ENCODE peak calls at places on chromosomes 11 and 22, in ten cellular contexts. One of them, this sample, is unnamed.

GRCh38 chr11:12692238-12693074 is 18.2 kb downstream of the TEAD1 start:
- DNase-seq in Peyer's patch: peak
- DNase-seq in A549: peak
- DNase-seq in activated CD8-positive, alpha-beta T cell treated with anti-CD3 and anti-CD28 coated beads for 36 hours: no peak
- DNase-seq in heart left ventricle: peak
- DNase-seq in mammary epithelial cell: peak
- DNase-seq in ovary: peak
- DNase-seq in HFFc6: peak
- DNase-seq in fibroblast of mammary gland: peak
- DNase-seq in IMR-90: peak
- DNase-seq in this sample: no peak

GRCh38 chr11:58222730-58223129 is 6.0 kb downstream of the OR10Q1 start:
- DNase-seq in HFFc6: peak
- DNase-seq in mammary epithelial cell: peak
- DNase-seq in IMR-90: peak
- DNase-seq in Peyer's patch: no peak
- DNase-seq in heart left ventricle: no peak
- DNase-seq in fibroblast of mammary gland: peak
- DNase-seq in ovary: no peak
- DNase-seq in activated CD8-positive, alpha-beta T cell treated with anti-CD3 and anti-CD28 coated beads for 36 hours: no peak
- DNase-seq in A549: no peak
- DNase-seq in this sample: no peak

GRCh38 chr22:49270595-49271368 is 556.9 kb downstream of the BRD1 start:
- DNase-seq in heart left ventricle: no peak
- DNase-seq in A549: no peak
- DNase-seq in ovary: no peak
- DNase-seq in Peyer's patch: no peak
- DNase-seq in activated CD8-positive, alpha-beta T cell treated with anti-CD3 and anti-CD28 coated beads for 36 hours: no peak
- DNase-seq in IMR-90: no peak
- DNase-seq in fibroblast of mammary gland: no peak
- DNase-seq in HFFc6: no peak
- DNase-seq in mammary epithelial cell: no peak
- DNase-seq in this sample: no peak

GRCh38 chr11:12472401-12473065 is 95.2 kb downstream of the PARVA start:
- DNase-seq in IMR-90: no peak
- DNase-seq in ovary: no peak
- DNase-seq in HFFc6: no peak
- DNase-seq in fibroblast of mammary gland: no peak
- DNase-seq in activated CD8-positive, alpha-beta T cell treated with anti-CD3 and anti-CD28 coated beads for 36 hours: no peak
- DNase-seq in heart left ventricle: no peak
- DNase-seq in A549: no peak
- DNase-seq in mammary epithelial cell: no peak
- DNase-seq in Peyer's patch: no peak
- DNase-seq in this sample: no peak

GRCh38 chr11:122850076-122850631 is 11.9 kb downstream of the CRTAM start:
- DNase-seq in mammary epithelial cell: no peak
- DNase-seq in IMR-90: peak
- DNase-seq in heart left ventricle: no peak
- DNase-seq in fibroblast of mammary gland: peak
- DNase-seq in ovary: no peak
- DNase-seq in HFFc6: peak
- DNase-seq in activated CD8-positive, alpha-beta T cell treated with anti-CD3 and anti-CD28 coated beads for 36 hours: peak
- DNase-seq in Peyer's patch: no peak
- DNase-seq in A549: no peak
- DNase-seq in this sample: no peak

GRCh38 chr11:126098204-126098769 is 35.6 kb upstream of the CDON start:
- DNase-seq in heart left ventricle: no peak
- DNase-seq in mammary epithelial cell: no peak
- DNase-seq in IMR-90: no peak
- DNase-seq in A549: no peak
- DNase-seq in ovary: no peak
- DNase-seq in Peyer's patch: no peak
- DNase-seq in fibroblast of mammary gland: no peak
- DNase-seq in activated CD8-positive, alpha-beta T cell treated with anti-CD3 and anti-CD28 coated beads for 36 hours: no peak
- DNase-seq in HFFc6: no peak
- DNase-seq in this sample: no peak

GRCh38 chr11:20363500-20364411 is at the start of gene HTATIP2:
- DNase-seq in fibroblast of mammary gland: no peak
- DNase-seq in activated CD8-positive, alpha-beta T cell treated with anti-CD3 and anti-CD28 coated beads for 36 hours: peak
- DNase-seq in HFFc6: no peak
- DNase-seq in Peyer's patch: peak
- DNase-seq in mammary epithelial cell: peak
- DNase-seq in A549: peak
- DNase-seq in heart left ventricle: peak
- DNase-seq in IMR-90: peak
- DNase-seq in ovary: peak
- DNase-seq in this sample: peak

GRCh38 chr11:6052374-6052773 is 21.8 kb upstream of the OR56A1 start:
- DNase-seq in mammary epithelial cell: no peak
- DNase-seq in ovary: no peak
- DNase-seq in fibroblast of mammary gland: no peak
- DNase-seq in HFFc6: no peak
- DNase-seq in heart left ventricle: no peak
- DNase-seq in A549: no peak
- DNase-seq in Peyer's patch: no peak
- DNase-seq in IMR-90: no peak
- DNase-seq in activated CD8-positive, alpha-beta T cell treated with anti-CD3 and anti-CD28 coated beads for 36 hours: no peak
- DNase-seq in this sample: no peak

GRCh38 chr22:42754658-42755057 is 34.0 kb upstream of the A4GALT start:
- DNase-seq in fibroblast of mammary gland: peak
- DNase-seq in mammary epithelial cell: peak
- DNase-seq in HFFc6: peak
- DNase-seq in ovary: no peak
- DNase-seq in A549: peak
- DNase-seq in Peyer's patch: no peak
- DNase-seq in heart left ventricle: no peak
- DNase-seq in activated CD8-positive, alpha-beta T cell treated with anti-CD3 and anti-CD28 coated beads for 36 hours: no peak
- DNase-seq in IMR-90: peak
- DNase-seq in this sample: no peak

GRCh38 chr22:27801197-27801615 is 350 bp downstream of the MN1 start:
- DNase-seq in mammary epithelial cell: peak
- DNase-seq in heart left ventricle: peak
- DNase-seq in fibroblast of mammary gland: peak
- DNase-seq in activated CD8-positive, alpha-beta T cell treated with anti-CD3 and anti-CD28 coated beads for 36 hours: peak
- DNase-seq in HFFc6: no peak
- DNase-seq in IMR-90: peak
- DNase-seq in Peyer's patch: no peak
- DNase-seq in A549: peak
- DNase-seq in ovary: no peak
- DNase-seq in this sample: no peak

GRCh38 chr11:130181295-130182272 is 22.0 kb downstream of the ST14 start:
- DNase-seq in IMR-90: peak
- DNase-seq in mammary epithelial cell: peak
- DNase-seq in fibroblast of mammary gland: peak
- DNase-seq in activated CD8-positive, alpha-beta T cell treated with anti-CD3 and anti-CD28 coated beads for 36 hours: no peak
- DNase-seq in A549: peak
- DNase-seq in heart left ventricle: peak
- DNase-seq in Peyer's patch: peak
- DNase-seq in HFFc6: peak
- DNase-seq in ovary: no peak
- DNase-seq in this sample: peak

GRCh38 chr11:83220279-83220678 is 26.8 kb downstream of the ANKRD42 start:
- DNase-seq in ovary: no peak
- DNase-seq in Peyer's patch: no peak
- DNase-seq in heart left ventricle: no peak
- DNase-seq in mammary epithelial cell: no peak
- DNase-seq in activated CD8-positive, alpha-beta T cell treated with anti-CD3 and anti-CD28 coated beads for 36 hours: peak
- DNase-seq in IMR-90: no peak
- DNase-seq in fibroblast of mammary gland: no peak
- DNase-seq in HFFc6: no peak
- DNase-seq in A549: no peak
- DNase-seq in this sample: no peak

GRCh38 chr11:45560153-45560934 is 105.1 kb downstream of the CHST1 start:
- DNase-seq in Peyer's patch: no peak
- DNase-seq in A549: no peak
- DNase-seq in activated CD8-positive, alpha-beta T cell treated with anti-CD3 and anti-CD28 coated beads for 36 hours: no peak
- DNase-seq in mammary epithelial cell: no peak
- DNase-seq in heart left ventricle: peak
- DNase-seq in HFFc6: no peak
- DNase-seq in IMR-90: no peak
- DNase-seq in fibroblast of mammary gland: peak
- DNase-seq in ovary: peak
- DNase-seq in this sample: no peak

GRCh38 chr11:130908770-130909625 is 7.3 kb downstream of the SNX19 start:
- DNase-seq in heart left ventricle: no peak
- DNase-seq in A549: no peak
- DNase-seq in HFFc6: peak
- DNase-seq in Peyer's patch: no peak
- DNase-seq in fibroblast of mammary gland: peak
- DNase-seq in mammary epithelial cell: peak
- DNase-seq in IMR-90: peak
- DNase-seq in activated CD8-positive, alpha-beta T cell treated with anti-CD3 and anti-CD28 coated beads for 36 hours: no peak
- DNase-seq in ovary: no peak
- DNase-seq in this sample: no peak

GRCh38 chr22:33743756-33744155 is 176.5 kb downstream of the LARGE1 start:
- DNase-seq in fibroblast of mammary gland: no peak
- DNase-seq in HFFc6: no peak
- DNase-seq in A549: no peak
- DNase-seq in IMR-90: peak
- DNase-seq in activated CD8-positive, alpha-beta T cell treated with anti-CD3 and anti-CD28 coated beads for 36 hours: no peak
- DNase-seq in ovary: no peak
- DNase-seq in Peyer's patch: no peak
- DNase-seq in heart left ventricle: no peak
- DNase-seq in mammary epithelial cell: no peak
- DNase-seq in this sample: no peak

GRCh38 chr11:6608726-6609501 is 3.1 kb downstream of the TAF10 start:
- DNase-seq in heart left ventricle: no peak
- DNase-seq in fibroblast of mammary gland: peak
- DNase-seq in IMR-90: no peak
- DNase-seq in HFFc6: no peak
- DNase-seq in ovary: no peak
- DNase-seq in mammary epithelial cell: no peak
- DNase-seq in A549: no peak
- DNase-seq in Peyer's patch: no peak
- DNase-seq in activated CD8-positive, alpha-beta T cell treated with anti-CD3 and anti-CD28 coated beads for 36 hours: no peak
- DNase-seq in this sample: no peak

GRCh38 chr22:47393191-47393590 is 630.7 kb downstream of the TBC1D22A start:
- DNase-seq in Peyer's patch: peak
- DNase-seq in ovary: no peak
- DNase-seq in A549: no peak
- DNase-seq in HFFc6: no peak
- DNase-seq in fibroblast of mammary gland: no peak
- DNase-seq in mammary epithelial cell: no peak
- DNase-seq in activated CD8-positive, alpha-beta T cell treated with anti-CD3 and anti-CD28 coated beads for 36 hours: no peak
- DNase-seq in heart left ventricle: no peak
- DNase-seq in IMR-90: no peak
- DNase-seq in this sample: no peak

GRCh38 chr11:130652671-130653335 is 204.4 kb downstream of the ADAMTS15 start:
- DNase-seq in mammary epithelial cell: no peak
- DNase-seq in IMR-90: peak
- DNase-seq in activated CD8-positive, alpha-beta T cell treated with anti-CD3 and anti-CD28 coated beads for 36 hours: no peak
- DNase-seq in heart left ventricle: peak
- DNase-seq in Peyer's patch: no peak
- DNase-seq in HFFc6: no peak
- DNase-seq in ovary: no peak
- DNase-seq in fibroblast of mammary gland: peak
- DNase-seq in A549: no peak
- DNase-seq in this sample: no peak

GRCh38 chr11:76844511-76844910 is 16.2 kb upstream of the ACER3 start:
- DNase-seq in activated CD8-positive, alpha-beta T cell treated with anti-CD3 and anti-CD28 coated beads for 36 hours: no peak
- DNase-seq in fibroblast of mammary gland: no peak
- DNase-seq in IMR-90: no peak
- DNase-seq in Peyer's patch: no peak
- DNase-seq in heart left ventricle: no peak
- DNase-seq in mammary epithelial cell: no peak
- DNase-seq in A549: no peak
- DNase-seq in ovary: no peak
- DNase-seq in HFFc6: no peak
- DNase-seq in this sample: no peak
- TF ChIP-seq CTCF in activated CD8-positive, alpha-beta T cell treated with anti-CD3 and anti-CD28 coated beads for 36 hours: no peak
- TF ChIP-seq CTCF in fibroblast of mammary gland: no peak
- TF ChIP-seq CTCF in IMR-90: no peak
- TF ChIP-seq CTCF in Peyer's patch: no peak
- TF ChIP-seq CTCF in heart left ventricle: no peak
- TF ChIP-seq CTCF in mammary epithelial cell: no peak
- TF ChIP-seq CTCF in A549: no peak
- TF ChIP-seq CTCF in ovary: no peak
- TF ChIP-seq CTCF in HFFc6: no peak
- TF ChIP-seq CTCF in this sample: no peak

GRCh38 chr11:107780775-107781174 is 68.9 kb upstream of the SLN start:
- DNase-seq in HFFc6: no peak
- DNase-seq in fibroblast of mammary gland: no peak
- DNase-seq in Peyer's patch: no peak
- DNase-seq in mammary epithelial cell: no peak
- DNase-seq in heart left ventricle: no peak
- DNase-seq in ovary: no peak
- DNase-seq in IMR-90: no peak
- DNase-seq in activated CD8-positive, alpha-beta T cell treated with anti-CD3 and anti-CD28 coated beads for 36 hours: no peak
- DNase-seq in A549: peak
- DNase-seq in this sample: no peak
- TF ChIP-seq CTCF in HFFc6: peak
- TF ChIP-seq CTCF in fibroblast of mammary gland: no peak
- TF ChIP-seq CTCF in Peyer's patch: no peak
- TF ChIP-seq CTCF in mammary epithelial cell: peak
- TF ChIP-seq CTCF in heart left ventricle: no peak
- TF ChIP-seq CTCF in ovary: no peak
- TF ChIP-seq CTCF in IMR-90: peak
- TF ChIP-seq CTCF in activated CD8-positive, alpha-beta T cell treated with anti-CD3 and anti-CD28 coated beads for 36 hours: no peak
- TF ChIP-seq CTCF in A549: peak
- TF ChIP-seq CTCF in this sample: no peak

DNA sequence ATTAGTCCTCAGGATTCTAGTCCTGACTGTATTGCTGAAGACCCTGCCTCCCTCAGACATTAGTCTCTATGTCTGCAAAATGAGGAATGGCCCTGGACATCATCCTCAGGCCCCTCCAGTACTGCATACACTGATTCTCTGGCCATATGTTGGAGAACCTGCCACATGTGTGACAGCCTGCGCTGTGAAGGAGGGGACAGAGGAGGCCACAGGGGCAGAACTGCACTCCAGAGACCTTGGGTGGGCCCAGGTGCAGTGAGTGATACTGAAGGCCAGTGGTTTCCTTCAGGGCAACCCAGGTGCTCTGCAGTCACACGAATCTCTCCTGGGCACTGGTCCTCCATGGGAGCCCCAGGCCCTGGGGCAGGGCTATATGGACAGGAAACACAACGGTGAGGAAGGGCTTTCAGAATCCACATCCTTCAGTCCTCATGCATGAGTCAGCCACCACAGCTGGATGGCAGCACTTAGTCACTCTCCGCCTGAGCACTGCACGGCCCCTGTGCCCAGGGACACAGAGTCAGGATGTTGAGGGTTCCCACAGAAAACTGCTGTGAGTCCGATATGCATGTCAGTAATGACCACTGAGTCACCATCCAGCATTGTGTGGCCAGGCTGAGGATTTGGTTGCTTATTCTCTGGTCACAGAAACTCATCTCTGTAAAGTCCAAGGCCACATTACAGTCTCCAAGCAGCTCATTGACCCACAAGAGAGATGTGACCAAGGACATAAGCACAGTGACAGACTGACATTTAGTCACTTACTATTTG is 39.7 kb downstream of the ME3 start:
- DNase-seq in fibroblast of mammary gland: peak
- DNase-seq in HFFc6: peak
- DNase-seq in heart left ventricle: no peak
- DNase-seq in ovary: no peak
- DNase-seq in mammary epithelial cell: peak
- DNase-seq in activated CD8-positive, alpha-beta T cell treated with anti-CD3 and anti-CD28 coated beads for 36 hours: peak
- DNase-seq in A549: peak
- DNase-seq in IMR-90: peak
- DNase-seq in Peyer's patch: no peak
- DNase-seq in this sample: no peak
- TF ChIP-seq CTCF in fibroblast of mammary gland: peak
- TF ChIP-seq CTCF in HFFc6: peak
- TF ChIP-seq CTCF in heart left ventricle: peak
- TF ChIP-seq CTCF in ovary: no peak
- TF ChIP-seq CTCF in mammary epithelial cell: peak
- TF ChIP-seq CTCF in activated CD8-positive, alpha-beta T cell treated with anti-CD3 and anti-CD28 coated beads for 36 hours: no peak
- TF ChIP-seq CTCF in A549: peak
- TF ChIP-seq CTCF in IMR-90: no peak
- TF ChIP-seq CTCF in Peyer's patch: no peak
- TF ChIP-seq CTCF in this sample: no peak

GRCh38 chr11:1918436-1919315 is 827 bp upstream of the TNNT3 start:
- DNase-seq in A549: no peak
- DNase-seq in fibroblast of mammary gland: no peak
- DNase-seq in heart left ventricle: no peak
- DNase-seq in Peyer's patch: peak
- DNase-seq in HFFc6: no peak
- DNase-seq in mammary epithelial cell: no peak
- DNase-seq in ovary: no peak
- DNase-seq in activated CD8-positive, alpha-beta T cell treated with anti-CD3 and anti-CD28 coated beads for 36 hours: no peak
- DNase-seq in IMR-90: no peak
- DNase-seq in this sample: no peak
- TF ChIP-seq CTCF in A549: no peak
- TF ChIP-seq CTCF in fibroblast of mammary gland: no peak
- TF ChIP-seq CTCF in heart left ventricle: peak
- TF ChIP-seq CTCF in Peyer's patch: peak
- TF ChIP-seq CTCF in HFFc6: no peak
- TF ChIP-seq CTCF in mammary epithelial cell: peak
- TF ChIP-seq CTCF in ovary: no peak
- TF ChIP-seq CTCF in activated CD8-positive, alpha-beta T cell treated with anti-CD3 and anti-CD28 coated beads for 36 hours: no peak
- TF ChIP-seq CTCF in IMR-90: no peak
- TF ChIP-seq CTCF in this sample: no peak

This sample was measured in GM10248.